ENCODE peak calls at places on chromosome 9, in nine cellular contexts. One of them, this sample, is unnamed.

GRCh38 chr9:21060919-21061561 is 16.7 kb downstream of the IFNB1 start:
- DNase-seq in MCF 10A: no peak
- DNase-seq in left ventricle myocardium inferior: no peak
- DNase-seq in astrocyte: peak
- DNase-seq in left lung: no peak
- DNase-seq in GM12865: peak
- DNase-seq in AG09309: peak
- DNase-seq in progenitor cell of endocrine pancreas: no peak
- DNase-seq in dorsolateral prefrontal cortex: no peak
- DNase-seq in this sample: peak

GRCh38 chr9:113673726-113674125 is 202.4 kb upstream of the ZNF618 start:
- DNase-seq in astrocyte: peak
- DNase-seq in left lung: no peak
- DNase-seq in left ventricle myocardium inferior: no peak
- DNase-seq in dorsolateral prefrontal cortex: no peak
- DNase-seq in progenitor cell of endocrine pancreas: no peak
- DNase-seq in MCF 10A: no peak
- DNase-seq in GM12865: no peak
- DNase-seq in AG09309: no peak
- DNase-seq in this sample: no peak

GRCh38 chr9:20512106-20512505 is 110.2 kb downstream of the MLLT3 start:
- DNase-seq in dorsolateral prefrontal cortex: no peak
- DNase-seq in GM12865: no peak
- DNase-seq in MCF 10A: no peak
- DNase-seq in left ventricle myocardium inferior: no peak
- DNase-seq in left lung: no peak
- DNase-seq in astrocyte: peak
- DNase-seq in progenitor cell of endocrine pancreas: no peak
- DNase-seq in AG09309: peak
- DNase-seq in this sample: peak

GRCh38 chr9:131402738-131403492 is 9.0 kb downstream of the PRRC2B start:
- DNase-seq in left ventricle myocardium inferior: peak
- DNase-seq in progenitor cell of endocrine pancreas: no peak
- DNase-seq in AG09309: peak
- DNase-seq in GM12865: no peak
- DNase-seq in MCF 10A: peak
- DNase-seq in dorsolateral prefrontal cortex: peak
- DNase-seq in left lung: peak
- DNase-seq in astrocyte: peak
- DNase-seq in this sample: peak

GRCh38 chr9:71683598-71684235 is 84.6 kb downstream of the CEMIP2 start:
- DNase-seq in left ventricle myocardium inferior: no peak
- DNase-seq in left lung: no peak
- DNase-seq in AG09309: no peak
- DNase-seq in dorsolateral prefrontal cortex: no peak
- DNase-seq in astrocyte: peak
- DNase-seq in GM12865: no peak
- DNase-seq in MCF 10A: peak
- DNase-seq in progenitor cell of endocrine pancreas: no peak
- DNase-seq in this sample: peak

GRCh38 chr9:136982232-136983051 is at the start of gene LCNL1:
- DNase-seq in astrocyte: no peak
- DNase-seq in MCF 10A: no peak
- DNase-seq in left lung: no peak
- DNase-seq in dorsolateral prefrontal cortex: no peak
- DNase-seq in progenitor cell of endocrine pancreas: no peak
- DNase-seq in left ventricle myocardium inferior: peak
- DNase-seq in GM12865: no peak
- DNase-seq in AG09309: no peak
- DNase-seq in this sample: peak

GRCh38 chr9:96487949-96488348 is 38.0 kb downstream of the HABP4 start:
- DNase-seq in dorsolateral prefrontal cortex: no peak
- DNase-seq in astrocyte: no peak
- DNase-seq in MCF 10A: no peak
- DNase-seq in AG09309: no peak
- DNase-seq in left ventricle myocardium inferior: peak
- DNase-seq in left lung: no peak
- DNase-seq in GM12865: no peak
- DNase-seq in progenitor cell of endocrine pancreas: no peak
- DNase-seq in this sample: peak

GRCh38 chr9:124527781-124528180 is 20.6 kb upstream of the NR5A1 start:
- DNase-seq in GM12865: no peak
- DNase-seq in left lung: no peak
- DNase-seq in astrocyte: peak
- DNase-seq in dorsolateral prefrontal cortex: no peak
- DNase-seq in MCF 10A: no peak
- DNase-seq in left ventricle myocardium inferior: no peak
- DNase-seq in progenitor cell of endocrine pancreas: no peak
- DNase-seq in AG09309: no peak
- DNase-seq in this sample: peak

DNA sequence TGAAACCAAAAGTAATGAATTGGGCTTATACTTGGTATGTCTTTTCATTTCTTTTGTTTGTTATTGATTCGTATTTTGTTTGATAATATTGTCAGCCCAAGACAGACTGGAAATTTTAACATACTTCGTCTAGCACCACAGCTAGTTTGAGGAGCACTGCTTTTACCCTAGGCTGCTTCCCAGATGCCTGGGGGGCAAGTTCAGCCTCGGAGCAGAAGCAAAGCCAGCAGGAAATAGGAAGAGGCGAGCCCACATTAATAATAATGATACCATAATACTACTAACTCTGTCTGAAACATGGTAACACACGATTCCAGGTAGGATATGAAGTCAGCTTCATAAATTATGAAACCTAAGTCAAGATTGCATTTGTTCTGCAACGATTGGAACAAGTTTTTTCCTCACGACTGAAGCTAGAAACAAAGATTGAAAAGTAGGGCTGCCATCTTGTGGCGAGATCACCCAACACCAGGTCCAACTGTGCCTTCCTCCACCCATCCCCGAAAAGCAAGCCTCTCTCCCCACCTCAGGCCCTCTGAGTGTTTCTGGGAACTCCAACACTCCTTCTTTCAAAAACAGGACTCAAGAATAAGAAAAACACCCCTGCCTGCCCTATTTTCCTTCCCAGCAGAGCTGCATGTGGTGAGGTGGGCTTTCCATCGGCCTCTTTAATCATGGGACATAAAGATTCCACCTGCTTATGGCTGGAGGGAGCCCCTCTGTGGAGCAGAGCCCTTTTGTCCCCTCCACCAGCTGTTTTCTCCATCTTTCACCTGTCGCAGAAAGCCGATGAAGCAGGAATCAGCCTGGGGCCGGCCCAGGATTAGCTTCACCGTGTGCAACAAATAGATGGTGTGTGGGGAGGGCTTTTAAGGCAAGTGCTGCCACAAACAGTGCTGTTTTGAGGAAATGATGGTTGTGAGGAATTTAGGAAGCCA is 236.3 kb downstream of the CAAP1 start:
- DNase-seq in dorsolateral prefrontal cortex: peak
- DNase-seq in GM12865: peak
- DNase-seq in left lung: no peak
- DNase-seq in astrocyte: no peak
- DNase-seq in AG09309: no peak
- DNase-seq in MCF 10A: peak
- DNase-seq in progenitor cell of endocrine pancreas: no peak
- DNase-seq in left ventricle myocardium inferior: no peak
- DNase-seq in this sample: peak
- TF ChIP-seq CTCF in dorsolateral prefrontal cortex: peak
- TF ChIP-seq CTCF in GM12865: peak
- TF ChIP-seq CTCF in left lung: peak
- TF ChIP-seq CTCF in astrocyte: peak
- TF ChIP-seq CTCF in AG09309: peak
- TF ChIP-seq CTCF in MCF 10A: peak
- TF ChIP-seq CTCF in progenitor cell of endocrine pancreas: peak
- TF ChIP-seq CTCF in left ventricle myocardium inferior: no peak
- TF ChIP-seq CTCF in this sample: peak

GRCh38 chr9:104028827-104029226 is 65.3 kb upstream of the SMC2 start:
- DNase-seq in left ventricle myocardium inferior: no peak
- DNase-seq in progenitor cell of endocrine pancreas: no peak
- DNase-seq in astrocyte: no peak
- DNase-seq in GM12865: no peak
- DNase-seq in MCF 10A: no peak
- DNase-seq in left lung: no peak
- DNase-seq in AG09309: no peak
- DNase-seq in dorsolateral prefrontal cortex: no peak
- DNase-seq in this sample: no peak

GRCh38 chr9:104025109-104025508 is 69.0 kb upstream of the SMC2 start:
- DNase-seq in AG09309: no peak
- DNase-seq in dorsolateral prefrontal cortex: no peak
- DNase-seq in astrocyte: no peak
- DNase-seq in left lung: no peak
- DNase-seq in MCF 10A: peak
- DNase-seq in GM12865: no peak
- DNase-seq in progenitor cell of endocrine pancreas: no peak
- DNase-seq in left ventricle myocardium inferior: no peak
- DNase-seq in this sample: no peak

GRCh38 chr9:104027295-104027694 is 66.8 kb upstream of the SMC2 start:
- DNase-seq in progenitor cell of endocrine pancreas: no peak
- DNase-seq in left lung: no peak
- DNase-seq in dorsolateral prefrontal cortex: no peak
- DNase-seq in left ventricle myocardium inferior: no peak
- DNase-seq in astrocyte: no peak
- DNase-seq in GM12865: peak
- DNase-seq in MCF 10A: no peak
- DNase-seq in AG09309: no peak
- DNase-seq in this sample: no peak

DNA sequence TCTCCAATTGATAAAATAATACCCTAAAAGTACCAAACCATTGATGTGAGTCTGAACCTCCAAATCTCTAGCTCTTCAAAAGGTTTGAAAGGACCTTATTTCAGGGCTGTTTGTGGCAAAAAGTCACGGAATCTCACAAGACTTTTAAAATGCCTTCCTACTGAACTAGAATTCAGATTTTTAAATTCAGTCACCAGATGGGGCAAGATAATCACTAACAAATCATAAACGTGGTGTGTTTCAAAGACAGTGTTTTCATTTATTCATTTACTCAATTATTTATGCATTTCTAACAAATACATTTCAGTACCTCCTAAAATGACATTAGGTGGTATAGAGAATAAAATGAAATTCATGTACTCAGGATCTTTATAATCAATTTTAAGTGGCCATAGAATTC is 68.2 kb upstream of the SMC2 start:
- DNase-seq in AG09309: no peak
- DNase-seq in dorsolateral prefrontal cortex: no peak
- DNase-seq in progenitor cell of endocrine pancreas: no peak
- DNase-seq in MCF 10A: no peak
- DNase-seq in left ventricle myocardium inferior: no peak
- DNase-seq in left lung: no peak
- DNase-seq in astrocyte: no peak
- DNase-seq in GM12865: no peak
- DNase-seq in this sample: peak
- TF ChIP-seq CTCF in AG09309: no peak
- TF ChIP-seq CTCF in dorsolateral prefrontal cortex: no peak
- TF ChIP-seq CTCF in progenitor cell of endocrine pancreas: no peak
- TF ChIP-seq CTCF in MCF 10A: peak
- TF ChIP-seq CTCF in left ventricle myocardium inferior: no peak
- TF ChIP-seq CTCF in left lung: no peak
- TF ChIP-seq CTCF in astrocyte: no peak
- TF ChIP-seq CTCF in GM12865: no peak
- TF ChIP-seq CTCF in this sample: no peak

GRCh38 chr9:134641173-134641985 is at the start of gene COL5A1:
- DNase-seq in dorsolateral prefrontal cortex: peak
- DNase-seq in left ventricle myocardium inferior: peak
- DNase-seq in left lung: peak
- DNase-seq in progenitor cell of endocrine pancreas: peak
- DNase-seq in MCF 10A: no peak
- DNase-seq in AG09309: peak
- DNase-seq in GM12865: no peak
- DNase-seq in astrocyte: peak
- DNase-seq in this sample: peak

GRCh38 chr9:134641989-134642384 is 384 bp downstream of the COL5A1 start:
- DNase-seq in astrocyte: no peak
- DNase-seq in progenitor cell of endocrine pancreas: no peak
- DNase-seq in left lung: peak
- DNase-seq in GM12865: no peak
- DNase-seq in left ventricle myocardium inferior: no peak
- DNase-seq in MCF 10A: no peak
- DNase-seq in dorsolateral prefrontal cortex: no peak
- DNase-seq in AG09309: no peak
- DNase-seq in this sample: no peak

GRCh38 chr9:134643306-134643705 is 1.7 kb downstream of the COL5A1 start:
- DNase-seq in GM12865: no peak
- DNase-seq in progenitor cell of endocrine pancreas: no peak
- DNase-seq in astrocyte: no peak
- DNase-seq in MCF 10A: peak
- DNase-seq in AG09309: no peak
- DNase-seq in left ventricle myocardium inferior: no peak
- DNase-seq in left lung: no peak
- DNase-seq in dorsolateral prefrontal cortex: no peak
- DNase-seq in this sample: peak

GRCh38 chr9:134640491-134641172 is 971 bp upstream of the COL5A1 start:
- DNase-seq in left lung: no peak
- DNase-seq in AG09309: no peak
- DNase-seq in progenitor cell of endocrine pancreas: no peak
- DNase-seq in GM12865: no peak
- DNase-seq in left ventricle myocardium inferior: no peak
- DNase-seq in astrocyte: no peak
- DNase-seq in MCF 10A: no peak
- DNase-seq in dorsolateral prefrontal cortex: no peak
- DNase-seq in this sample: no peak

GRCh38 chr9:134642385-134643181 is 980 bp downstream of the COL5A1 start:
- DNase-seq in progenitor cell of endocrine pancreas: no peak
- DNase-seq in astrocyte: peak
- DNase-seq in AG09309: peak
- DNase-seq in dorsolateral prefrontal cortex: no peak
- DNase-seq in GM12865: no peak
- DNase-seq in left lung: peak
- DNase-seq in MCF 10A: no peak
- DNase-seq in left ventricle myocardium inferior: peak
- DNase-seq in this sample: peak
- TF ChIP-seq CTCF in progenitor cell of endocrine pancreas: peak
- TF ChIP-seq CTCF in astrocyte: no peak
- TF ChIP-seq CTCF in AG09309: peak
- TF ChIP-seq CTCF in dorsolateral prefrontal cortex: no peak
- TF ChIP-seq CTCF in GM12865: no peak
- TF ChIP-seq CTCF in left lung: no peak
- TF ChIP-seq CTCF in MCF 10A: no peak
- TF ChIP-seq CTCF in left ventricle myocardium inferior: no peak
- TF ChIP-seq CTCF in this sample: peak

GRCh38 chr9:84949258-84949657 is 279.7 kb downstream of the NTRK2 start:
- DNase-seq in left ventricle myocardium inferior: no peak
- DNase-seq in MCF 10A: no peak
- DNase-seq in dorsolateral prefrontal cortex: no peak
- DNase-seq in GM12865: no peak
- DNase-seq in astrocyte: no peak
- DNase-seq in progenitor cell of endocrine pancreas: no peak
- DNase-seq in left lung: no peak
- DNase-seq in AG09309: no peak
- DNase-seq in this sample: no peak

GRCh38 chr9:84949969-84950368 is 280.4 kb downstream of the NTRK2 start:
- DNase-seq in dorsolateral prefrontal cortex: no peak
- DNase-seq in MCF 10A: no peak
- DNase-seq in GM12865: no peak
- DNase-seq in AG09309: no peak
- DNase-seq in left lung: no peak
- DNase-seq in astrocyte: no peak
- DNase-seq in progenitor cell of endocrine pancreas: no peak
- DNase-seq in left ventricle myocardium inferior: no peak
- DNase-seq in this sample: no peak

GRCh38 chr9:84947412-84947972 is 278.0 kb downstream of the NTRK2 start:
- DNase-seq in left lung: no peak
- DNase-seq in GM12865: no peak
- DNase-seq in dorsolateral prefrontal cortex: no peak
- DNase-seq in astrocyte: no peak
- DNase-seq in progenitor cell of endocrine pancreas: no peak
- DNase-seq in MCF 10A: peak
- DNase-seq in left ventricle myocardium inferior: peak
- DNase-seq in AG09309: no peak
- DNase-seq in this sample: no peak

GRCh38 chr9:84941812-84942211 is 272.3 kb downstream of the NTRK2 start:
- DNase-seq in progenitor cell of endocrine pancreas: no peak
- DNase-seq in dorsolateral prefrontal cortex: no peak
- DNase-seq in left lung: no peak
- DNase-seq in MCF 10A: no peak
- DNase-seq in AG09309: no peak
- DNase-seq in left ventricle myocardium inferior: no peak
- DNase-seq in GM12865: no peak
- DNase-seq in astrocyte: no peak
- DNase-seq in this sample: no peak

DNA sequence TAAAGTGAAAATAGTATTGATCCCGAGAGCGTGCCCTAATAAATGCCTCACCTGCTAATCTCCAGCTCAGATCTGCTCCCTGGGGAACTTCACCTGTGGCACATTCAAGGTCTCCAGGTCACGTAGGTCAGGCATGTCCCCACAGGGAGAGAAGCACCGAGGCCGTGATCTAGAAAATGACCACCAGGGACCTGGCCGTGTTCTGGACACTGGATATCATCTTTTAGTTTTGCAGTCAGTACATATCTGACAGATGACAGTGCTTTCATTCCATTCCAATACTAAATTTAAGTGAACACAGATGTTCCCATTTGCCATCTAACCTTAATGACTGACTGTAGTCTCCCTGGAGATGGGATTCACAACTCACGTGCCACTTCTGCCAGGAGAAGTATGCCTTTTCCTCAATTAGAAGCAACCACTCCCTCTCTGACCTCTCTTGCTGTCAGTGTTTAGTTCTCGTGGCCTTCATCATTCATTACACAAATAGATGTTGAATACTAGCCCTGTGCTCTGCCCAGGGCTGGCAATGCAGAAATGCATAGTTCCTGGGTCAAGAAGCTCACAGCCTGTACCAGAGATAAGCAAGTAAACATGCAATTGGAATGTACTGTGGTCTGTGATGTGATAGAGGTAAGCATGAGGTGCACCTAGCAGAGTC is 276.5 kb downstream of the NTRK2 start:
- DNase-seq in AG09309: no peak
- DNase-seq in dorsolateral prefrontal cortex: no peak
- DNase-seq in left ventricle myocardium inferior: no peak
- DNase-seq in MCF 10A: no peak
- DNase-seq in astrocyte: no peak
- DNase-seq in left lung: no peak
- DNase-seq in progenitor cell of endocrine pancreas: no peak
- DNase-seq in GM12865: no peak
- DNase-seq in this sample: no peak
- TF ChIP-seq CTCF in AG09309: no peak
- TF ChIP-seq CTCF in dorsolateral prefrontal cortex: no peak
- TF ChIP-seq CTCF in left ventricle myocardium inferior: no peak
- TF ChIP-seq CTCF in MCF 10A: no peak
- TF ChIP-seq CTCF in astrocyte: no peak
- TF ChIP-seq CTCF in left lung: no peak
- TF ChIP-seq CTCF in progenitor cell of endocrine pancreas: peak
- TF ChIP-seq CTCF in GM12865: no peak
- TF ChIP-seq CTCF in this sample: no peak

This sample was measured in choroid plexus epithelial cell.